ENCODE peak calls at places on chromosomes 2 and 18, in six cellular contexts. L, U, K, I, N and P are unnamed samples.

GRCh38 chr2:135850811-135851668 is 14.1 kb upstream of the LCT start:
- DNase-seq in I (no peak), K (no peak), N (no peak), U (no peak), L (no peak), P (no peak)

GRCh38 chr2:190649035-190649797 is at the start of gene NAB1:
- DNase-seq in N (peak), L (peak), K (no peak), I (peak), U (peak), P (no peak)

GRCh38 chr18:11500153-11501122 is 109.0 kb upstream of the SLC35G4 start:
- DNase-seq in U (peak), I (no peak), K (no peak), L (no peak), N (no peak), P (peak)

GRCh38 chr2:42098571-42099430 is 51.0 kb downstream of the PKDCC start:
- DNase-seq in U (peak), K (no peak), L (no peak), N (no peak), I (no peak), P (no peak)

GRCh38 chr18:51867767-51868166 is 472.2 kb upstream of the DCC start:
- DNase-seq in I (no peak), L (no peak), U (no peak), N (no peak), K (no peak), P (no peak)

GRCh38 chr18:12076424-12077140 is 17.1 kb upstream of the ANKRD62 start:
- DNase-seq in I (no peak), L (no peak), U (no peak), K (no peak), N (no peak), P (no peak)

GRCh38 chr2:144522741-144523605 is 3.1 kb upstream of the ZEB2 start:
- DNase-seq in N (no peak), L (no peak), K (no peak), U (peak), I (no peak), P (no peak)

GRCh38 chr18:50644807-50645206 is 84.9 kb downstream of the MAPK4 start:
- DNase-seq in N (no peak), U (no peak), L (no peak), K (peak), I (no peak), P (peak)

GRCh38 chr2:71190959-71191943 is 35.7 kb downstream of the PAIP2B start:
- DNase-seq in U (peak), K (no peak), N (no peak), L (no peak), I (no peak), P (no peak)

GRCh38 chr2:229252280-229252679 is 18.8 kb downstream of the PID1 start:
- DNase-seq in N (no peak), K (no peak), U (no peak), I (no peak), L (no peak), P (no peak)

GRCh38 chr18:63368611-63369010 is 1.6 kb upstream of the KDSR start:
- DNase-seq in K (no peak), N (no peak), U (no peak), L (no peak), I (no peak), P (no peak)

GRCh38 chr18:63366991-63367240 is at the start of gene KDSR:
- DNase-seq in I (no peak), K (no peak), N (no peak), L (no peak), U (no peak), P (no peak)

GRCh38 chr18:63365909-63366269 is 1.1 kb downstream of the KDSR start:
- DNase-seq in U (no peak), L (peak), N (no peak), I (no peak), K (no peak), P (peak)

GRCh38 chr18:63366270-63366990 is 576 bp downstream of the KDSR start:
- DNase-seq in U (peak), N (peak), I (peak), K (peak), L (peak), P (peak)

DNA sequence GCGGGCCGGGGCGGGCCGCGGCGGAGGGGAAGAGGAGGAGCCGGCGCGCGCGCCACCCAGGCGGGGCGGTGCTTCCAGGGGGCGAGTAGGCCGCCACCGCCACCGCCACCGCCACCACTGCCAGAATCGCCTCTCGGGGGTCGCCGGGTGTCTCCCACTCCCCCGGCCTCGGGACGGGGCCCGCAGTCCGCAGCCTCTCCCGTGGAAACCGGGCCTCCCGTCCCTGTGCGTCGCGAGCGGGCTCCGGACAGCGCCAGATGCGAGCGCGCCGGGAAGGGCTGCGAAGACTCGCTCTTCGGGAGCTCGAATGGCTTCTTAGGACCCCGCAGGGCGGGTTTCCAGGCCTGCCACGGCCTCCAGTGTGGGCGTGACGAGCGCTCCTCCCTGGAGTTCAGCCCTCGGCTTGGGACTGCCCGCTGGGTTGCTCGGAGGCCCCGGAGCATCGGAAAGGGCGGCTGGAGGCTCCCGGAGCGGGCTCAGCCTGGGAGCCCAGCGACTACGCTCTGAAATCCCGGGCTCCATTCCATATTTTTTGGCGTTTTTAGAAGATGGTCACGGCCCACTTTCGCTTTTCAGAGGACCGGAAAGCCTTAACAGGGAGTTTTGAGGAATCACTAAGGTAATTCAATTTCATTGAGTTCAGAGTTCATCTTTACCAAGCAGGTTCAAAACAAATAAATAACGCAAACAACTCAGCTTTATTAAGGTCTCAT is 391 bp upstream of the KDSR start:
- DNase-seq in I (peak), L (peak), U (peak), N (peak), K (peak), P (peak)
- TF ChIP-seq POLR2A in I (peak), L (peak), U (peak), N (peak), K (peak), P (peak)

DNA sequence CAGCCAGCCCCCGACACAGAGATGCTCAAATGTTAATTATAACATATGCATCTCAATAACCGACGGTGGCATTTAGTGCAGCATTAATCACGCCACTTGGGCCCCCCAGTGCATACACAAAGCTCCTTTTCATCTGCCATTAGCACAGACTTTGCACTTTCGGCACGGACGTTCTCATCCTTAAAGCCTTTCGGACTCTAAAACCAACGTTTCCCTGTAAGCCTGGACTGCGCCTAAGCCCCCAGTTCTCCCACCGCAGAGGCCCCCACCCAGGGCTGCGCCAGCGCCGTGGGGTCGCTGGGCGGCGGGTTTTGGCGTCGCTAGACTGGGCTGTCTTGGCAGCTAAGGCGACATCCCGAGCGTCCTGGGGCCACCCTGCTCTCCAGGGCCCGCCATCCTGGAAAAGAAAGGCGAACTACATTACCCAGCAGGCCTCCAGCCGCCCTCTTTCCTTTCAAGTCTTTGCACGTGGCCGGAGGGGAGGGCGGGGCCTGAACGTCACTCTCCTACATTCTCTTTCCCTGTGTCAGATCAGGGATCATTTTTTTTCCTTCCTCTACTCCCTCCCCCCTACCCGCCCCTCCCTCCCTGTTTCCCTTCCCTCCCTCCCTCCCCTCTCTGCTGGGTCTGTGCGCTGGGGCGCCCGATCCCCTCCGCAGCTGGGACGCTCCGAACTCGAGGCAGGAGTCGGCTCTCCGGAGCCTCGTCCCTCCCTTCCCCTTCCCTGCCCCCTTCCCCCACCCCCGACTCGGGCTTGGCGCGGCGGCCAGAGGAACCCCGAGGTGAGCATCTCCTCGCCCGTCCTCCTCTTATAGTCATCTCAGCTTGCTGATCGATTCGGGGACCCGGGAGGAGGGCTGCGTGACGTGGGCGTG is at the start of gene CTIF:
- DNase-seq in I (peak), K (peak), U (peak), N (peak), L (peak), P (peak)
- TF ChIP-seq POLR2A in I (peak), K (peak), U (peak), N (peak), L (no peak), P (peak)

DNA sequence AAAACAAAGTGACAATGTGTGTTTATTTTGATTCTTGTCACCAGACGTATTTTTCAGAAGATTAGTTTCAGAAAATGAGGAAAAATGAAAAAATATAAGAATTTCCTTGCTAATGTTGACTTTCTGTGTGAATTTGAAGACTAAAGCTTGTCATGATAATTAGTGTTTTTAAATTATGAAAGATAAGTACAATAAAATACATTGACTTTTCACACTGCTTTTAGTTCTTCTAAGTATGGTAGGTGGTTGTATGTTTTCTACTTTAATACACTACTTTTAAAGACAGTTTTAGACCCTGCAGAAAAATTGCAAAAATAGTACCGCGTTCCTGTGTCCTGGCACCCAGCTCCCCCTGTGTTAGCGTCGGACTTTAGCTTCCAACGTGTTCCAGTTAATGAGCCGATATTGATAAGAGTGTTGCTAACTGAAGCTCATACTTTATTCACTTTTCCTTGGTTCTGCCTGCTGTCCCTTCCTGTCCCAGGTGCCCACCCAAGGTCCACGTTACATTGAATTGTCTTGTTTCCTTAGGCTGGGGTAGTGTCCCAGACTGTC is 695 bp downstream of the RBFA start:
- DNase-seq in N (no peak), K (no peak), L (no peak), U (no peak), I (no peak), P (no peak)
- TF ChIP-seq POLR2A in N (no peak), K (no peak), L (no peak), U (no peak), I (no peak), P (no peak)

GRCh38 chr2:24490674-24491625 is at the start of gene NCOA1:
- DNase-seq in U (peak), K (peak), I (peak), L (peak), N (peak), P (peak)
- TF ChIP-seq POLR2A in U (peak), K (peak), I (peak), L (peak), N (peak), P (peak)

GRCh38 chr2:9136997-9137819 is 69.4 kb upstream of the ASAP2 start:
- DNase-seq in U (no peak), L (no peak), K (no peak), N (peak), I (no peak), P (no peak)

GRCh38 chr2:9135804-9136558 is 70.6 kb upstream of the ASAP2 start:
- DNase-seq in N (peak), U (no peak), L (no peak), K (no peak), I (no peak), P (no peak)

GRCh38 chr2:9139491-9140443 is 66.8 kb upstream of the ASAP2 start:
- DNase-seq in K (peak), U (peak), L (peak), I (peak), N (peak), P (peak)

GRCh38 chr2:9140570-9141378 is 65.8 kb upstream of the ASAP2 start:
- DNase-seq in U (no peak), K (no peak), N (peak), I (no peak), L (no peak), P (no peak)

GRCh38 chr2:9138507-9139085 is 68.0 kb upstream of the ASAP2 start:
- DNase-seq in L (no peak), N (peak), K (peak), U (no peak), I (no peak), P (no peak)
- TF ChIP-seq POLR2A in L (no peak), N (no peak), K (no peak), U (no peak), I (no peak), P (no peak)

GRCh38 chr18:62522510-62523254 is at the start of gene ZCCHC2:
- DNase-seq in N (peak), I (peak), L (peak), U (peak), K (peak), P (peak)
- TF ChIP-seq POLR2A in N (peak), I (peak), L (no peak), U (peak), K (peak), P (peak)

GRCh38 chr2:166375736-166376487 is at the start of gene SCN9A:
- DNase-seq in L (no peak), U (peak), N (peak), I (peak), K (peak), P (peak)
- TF ChIP-seq POLR2A in L (no peak), U (peak), N (no peak), I (peak), K (peak), P (no peak)